ENCODE peak calls at places on chromosomes 12 and 14, in seven cellular contexts. N is foreskin fibroblast, U is AG10803, I is astrocyte of the spinal cord, S is lower leg skin, M is dorsolateral prefrontal cortex, H is Panc1. G is an unnamed sample.

GRCh38 chr14:53151867-53152626 is 1.1 kb downstream of the DDHD1 start:
- DNase-seq in U (peak; percentile 35), H (no peak), M (peak; percentile 70), S (peak; percentile 93), N (peak; percentile 84), I (peak; percentile 55), G (no peak)

GRCh38 chr12:63206908-63207307 is 55.9 kb upstream of the AVPR1A start:
- DNase-seq in N (peak; percentile 47), U (peak; percentile 7), I (no peak), H (no peak), S (no peak), M (no peak), G (no peak)

GRCh38 chr12:94047781-94048567 is 100.4 kb upstream of the PLXNC1 start:
- DNase-seq in M (no peak), I (no peak), S (no peak), U (no peak), N (peak; percentile 5), H (no peak), G (no peak)

GRCh38 chr12:56234746-56235436 is 5.0 kb downstream of the SLC39A5 start:
- DNase-seq in N (no peak), H (no peak), S (no peak), M (no peak), U (no peak), I (no peak), G (no peak)

GRCh38 chr12:26277511-26278246 is 82.3 kb downstream of the SSPN start:
- DNase-seq in N (peak; percentile 67), S (no peak), I (peak; percentile 86), M (no peak), H (no peak), U (peak; percentile 78), G (no peak)

GRCh38 chr12:104588048-104588942 is 131.5 kb downstream of the CHST11 start:
- DNase-seq in N (peak; percentile 92), H (no peak), U (peak; percentile 83), S (no peak), M (no peak), I (peak; percentile 77), G (no peak)

GRCh38 chr14:87131879-87132278 is 861.1 kb downstream of the GALC start:
- DNase-seq in H (no peak), S (no peak), U (peak; percentile 30), M (no peak), N (peak; percentile 88), I (peak; percentile 40), G (no peak)

GRCh38 chr14:28772613-28773012 is 6.0 kb downstream of the FOXG1 start:
- DNase-seq in H (no peak), U (no peak), I (no peak), S (no peak), N (no peak), M (no peak), G (no peak)

DNA sequence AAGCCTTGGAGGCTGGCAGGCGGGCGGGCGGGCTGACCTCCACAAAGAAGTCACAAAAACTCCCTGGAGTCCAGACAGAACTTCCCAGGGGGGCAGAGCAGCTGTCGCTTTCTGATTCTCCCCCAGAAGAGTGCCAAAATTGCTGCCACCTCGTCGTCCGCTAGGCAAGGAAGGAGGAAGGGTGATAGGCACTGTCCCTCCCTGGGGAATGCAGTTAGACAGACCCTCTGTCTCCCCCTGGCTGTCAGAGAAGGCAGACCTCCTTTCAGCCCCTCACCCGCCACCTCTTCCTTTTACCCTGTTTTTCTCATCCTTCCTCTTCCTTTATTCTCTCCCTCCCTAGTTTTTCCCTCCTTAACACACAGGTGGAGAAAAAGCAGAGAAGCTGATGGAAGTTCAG is 18.7 kb downstream of the GRIN2B start:
- DNase-seq in H (no peak), U (no peak), N (no peak), I (no peak), S (no peak), M (no peak), G (no peak)
- TF ChIP-seq CTCF in H (peak; percentile 60), U (peak; percentile 18), N (no peak), I (peak; percentile 29), S (no peak), M (peak; percentile 54), G (no peak)

DNA sequence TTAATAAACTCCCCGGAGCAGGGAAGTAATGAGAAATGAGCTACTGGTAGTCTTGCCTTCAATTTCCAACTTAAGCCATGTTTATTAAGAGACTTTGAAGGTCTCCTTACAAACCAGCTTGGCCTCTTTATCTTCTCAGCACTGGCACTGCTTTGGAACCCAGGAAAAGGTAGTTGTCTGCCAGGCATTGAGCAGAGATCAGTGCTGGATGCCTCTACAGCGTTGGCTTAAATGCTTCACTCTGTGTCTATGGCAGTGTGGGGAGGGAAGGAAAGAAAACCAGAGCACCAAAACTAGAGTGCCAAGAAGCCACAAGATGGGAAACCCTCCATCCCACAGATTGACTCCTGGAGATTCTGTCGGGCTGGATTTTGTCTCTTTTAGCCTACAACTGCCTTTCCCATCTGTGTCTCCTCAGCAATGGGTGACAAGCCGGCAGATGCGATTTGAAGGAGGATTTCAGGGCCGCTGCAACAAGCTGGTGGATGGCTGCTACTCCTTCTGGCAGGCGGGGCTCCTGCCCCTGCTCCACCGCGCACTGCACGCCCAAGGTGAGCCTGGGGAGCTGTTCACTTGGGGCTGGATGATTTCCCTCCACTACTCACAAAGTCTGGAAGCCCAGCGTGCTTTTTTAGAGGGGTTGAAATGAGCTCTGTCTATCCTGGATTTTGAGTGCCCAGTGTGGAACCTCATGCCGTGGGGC is 57.3 kb downstream of the FNTB start:
- DNase-seq in N (no peak), I (no peak), S (no peak), H (no peak), U (no peak), M (no peak), G (no peak)
- H3K4me3 ChIP-seq in N (no peak overlapping the region), I (no peak overlapping the region), S (no peak overlapping the region), H (no peak overlapping the region), U (no peak overlapping the region), M (no peak overlapping the region), G (no peak overlapping the region)

DNA sequence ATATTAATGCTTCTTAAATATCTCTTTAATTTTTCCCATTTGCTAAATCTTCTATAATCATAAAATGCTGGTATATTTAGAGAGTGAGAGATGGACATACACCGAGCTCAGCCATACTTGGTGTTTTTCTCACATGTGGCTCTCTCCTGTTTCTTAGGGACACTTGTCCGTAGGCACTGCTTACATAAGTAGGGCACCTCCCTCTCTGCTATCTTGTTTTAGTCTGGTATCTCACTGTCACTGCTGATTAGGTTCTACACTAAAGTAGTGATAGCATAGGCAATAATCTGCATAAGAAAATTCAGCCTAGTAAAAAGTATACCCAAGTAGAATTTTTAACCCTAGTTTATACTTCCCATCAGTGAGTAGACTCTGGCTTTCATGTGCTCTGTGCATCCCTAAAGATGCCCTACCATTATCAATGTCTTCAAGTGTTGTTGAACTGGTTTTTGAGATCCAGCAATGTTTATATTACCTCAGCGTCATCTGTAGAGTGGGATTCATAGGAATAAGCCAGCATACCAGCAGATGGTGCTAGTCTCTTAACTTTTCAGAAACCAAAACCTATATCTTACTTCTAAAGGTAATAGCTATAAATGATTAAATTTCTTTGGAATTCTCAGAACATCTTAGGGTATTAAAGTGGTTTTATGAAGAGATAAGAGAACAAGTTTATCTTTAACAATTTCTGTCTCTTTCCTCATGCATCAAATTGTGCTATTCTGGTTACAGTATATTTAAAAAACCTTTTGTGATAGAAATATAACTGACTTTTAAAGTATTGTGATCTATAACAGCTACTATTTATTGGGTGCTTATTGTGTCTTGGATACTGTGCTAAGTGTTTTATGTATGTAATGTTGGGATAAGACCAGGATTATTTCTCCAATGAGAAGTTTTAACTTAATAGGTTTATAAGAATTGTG is 32.9 kb downstream of the ARID2 start:
- DNase-seq in U (peak; percentile 48), I (peak; percentile 61), H (no peak), N (peak; percentile 70), S (no peak), M (no peak), G (peak; percentile 10)
- TF ChIP-seq CTCF in U (peak; percentile 78), I (peak; percentile 80), H (peak; percentile 70), N (peak; percentile 66), S (no peak), M (peak; percentile 75), G (peak; percentile 65)

DNA sequence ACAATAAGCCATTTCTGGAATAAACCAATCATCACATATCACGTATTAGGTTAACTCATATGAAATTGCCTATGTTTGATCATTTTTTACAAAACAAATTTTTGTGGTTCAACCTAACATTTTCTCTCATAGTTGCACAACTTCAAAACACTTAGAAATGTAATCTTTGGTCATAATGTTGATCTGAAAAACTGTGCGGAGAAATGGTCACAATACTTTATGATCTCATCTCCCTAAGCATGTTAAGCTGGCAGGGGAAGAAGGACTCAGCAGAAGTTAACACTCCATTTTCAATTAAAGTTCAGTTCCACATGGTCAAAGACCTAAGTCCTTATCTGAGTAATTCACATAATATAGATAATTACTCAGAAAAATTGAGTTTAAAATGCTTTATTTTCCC is 194.8 kb downstream of the CAPZA3 start:
- DNase-seq in I (no peak), M (no peak), S (no peak), U (peak; percentile 81), H (no peak), N (peak; percentile 70), G (peak; percentile 5)
- H3K4me3 ChIP-seq in I (no peak overlapping the region), M (no peak overlapping the region), S (no peak overlapping the region), U (no peak overlapping the region), H (no peak overlapping the region), N (no peak overlapping the region), G (no peak overlapping the region)

DNA sequence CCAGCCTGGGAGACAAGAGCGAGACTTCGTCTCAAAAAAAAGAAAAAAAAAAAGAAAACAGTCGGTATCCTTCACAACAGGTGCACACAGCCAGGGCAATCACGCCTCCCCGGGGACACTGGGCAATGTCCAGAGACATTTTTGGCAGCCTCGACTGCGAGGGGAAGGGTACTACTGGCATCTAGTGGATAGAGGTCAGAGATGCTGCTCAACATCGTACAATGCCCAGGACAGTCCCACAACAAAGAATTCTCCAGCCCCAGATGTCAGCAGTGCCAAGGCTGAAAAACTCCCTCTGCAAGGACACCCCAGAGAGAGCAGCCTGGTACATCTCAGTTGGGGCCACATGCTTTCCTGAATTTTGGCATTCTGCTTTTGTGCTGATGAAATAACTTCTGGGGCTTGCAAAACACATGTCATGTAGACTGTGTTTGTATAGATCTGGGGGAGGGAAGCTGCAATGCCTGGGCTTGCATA is 21.5 kb downstream of the ALDH2 start:
- DNase-seq in S (no peak), H (peak; percentile 27), I (no peak), N (peak; percentile 64), U (peak; percentile 84), M (no peak), G (no peak)
- TF ChIP-seq CTCF in S (no peak), H (no peak), I (peak; percentile 13), N (peak; percentile 11), U (peak; percentile 43), M (peak; percentile 19), G (peak; percentile 21)